ENCODE peak calls at places on chromosomes 2 and 18, in seven cellular contexts. Z, F, O, L, C, K and B are unnamed samples.

GRCh38 chr2:217393585-217394032 is 533.7 kb upstream of the TNP1 start:
- DNase-seq in Z (peak; percentile 96), F (peak; percentile 63), O (no peak), L (peak; percentile 96), C (no peak), K (no peak), B (no peak)

GRCh38 chr2:167177196-167177595 is 288.9 kb downstream of the XIRP2 start:
- DNase-seq in Z (peak; percentile 54), F (peak; percentile 73), O (no peak), L (no peak), C (no peak), K (no peak), B (peak; percentile 2)

GRCh38 chr2:239600650-239601049 is 199.8 kb upstream of the HDAC4 start:
- DNase-seq in Z (no peak), F (no peak), O (peak; percentile 14), L (no peak), C (no peak), K (no peak), B (no peak)

GRCh38 chr18:55317832-55318231 is 270.2 kb downstream of the TCF4 start:
- DNase-seq in Z (no peak), F (peak; percentile 52), O (no peak), L (no peak), C (no peak), K (no peak), B (no peak)

GRCh38 chr2:237154050-237154638 is 68.5 kb downstream of the COPS8 start:
- DNase-seq in Z (peak; percentile 81), F (peak; percentile 72), O (peak; percentile 71), L (peak; percentile 52), C (no peak), K (peak; percentile 59), B (peak; percentile 69)

GRCh38 chr18:27544211-27544610 is 359.1 kb upstream of the CHST9 start:
- DNase-seq in Z (no peak), F (no peak), O (no peak), L (no peak), C (no peak), K (no peak), B (no peak)

GRCh38 chr18:49813071-49813320 is 337 bp downstream of the ACAA2 start:
- DNase-seq in Z (peak; percentile 28), F (peak; percentile 69), O (no peak), L (no peak), C (no peak), K (peak; percentile 64), B (peak; percentile 55)

GRCh38 chr2:37555457-37555856 is 116.0 kb downstream of the CDC42EP3 start:
- DNase-seq in Z (no peak), F (no peak), O (no peak), L (no peak), C (no peak), K (no peak), B (no peak)

GRCh38 chr18:80196528-80197320 is 50.6 kb downstream of the PARD6G start:
- DNase-seq in Z (peak; percentile 42), F (peak; percentile 85), O (no peak), L (peak; percentile 52), C (no peak), K (no peak), B (peak; percentile 70)

GRCh38 chr2:83022631-83023210 is 1436.4 kb downstream of the SUCLG1 start:
- DNase-seq in Z (no peak), F (peak; percentile 6), O (no peak), L (peak; percentile 4), C (no peak), K (no peak), B (peak; percentile 3)

GRCh38 chr18:57901819-57902600 is 98.9 kb upstream of the ATP8B1 start:
- DNase-seq in Z (peak; percentile 16), F (no peak), O (no peak), L (no peak), C (no peak), K (no peak), B (no peak)

GRCh38 chr18:79870369-79871025 is 72.8 kb downstream of the KCNG2 start:
- DNase-seq in Z (no peak), F (no peak), O (no peak), L (no peak), C (no peak), K (no peak), B (no peak)

GRCh38 chr18:49948975-49949374 is 135.6 kb upstream of the ACAA2 start:
- DNase-seq in Z (no peak), F (no peak), O (no peak), L (no peak), C (no peak), K (no peak), B (no peak)

GRCh38 chr2:199128476-199129214 is 329.1 kb downstream of the SATB2 start:
- DNase-seq in Z (no peak), F (no peak), O (no peak), L (no peak), C (no peak), K (no peak), B (no peak)

GRCh38 chr2:199602896-199603482 is 145.2 kb upstream of the SATB2 start:
- DNase-seq in Z (no peak), F (peak; percentile 10), O (no peak), L (peak; percentile 38), C (no peak), K (no peak), B (no peak)

GRCh38 chr2:216082805-216083204 is 1.1 kb downstream of the TMEM169 start:
- DNase-seq in Z (peak; percentile 9), F (no peak), O (no peak), L (peak; percentile 29), C (no peak), K (no peak), B (no peak)

GRCh38 chr2:180979086-180979934 is 1.1 kb upstream of the UBE2E3 start:
- DNase-seq in Z (peak; percentile 76), F (peak; percentile 73), O (no peak), L (peak; percentile 79), C (no peak), K (peak; percentile 30), B (peak; percentile 79)

GRCh38 chr2:45786030-45786830 is 134.8 kb downstream of the PRKCE start:
- DNase-seq in Z (no peak), F (no peak), O (no peak), L (no peak), C (no peak), K (no peak), B (no peak)

GRCh38 chr18:46333371-46334199 is 229.4 kb downstream of the HAUS1 start:
- DNase-seq in Z (no peak), F (peak; percentile 35), O (no peak), L (peak; percentile 20), C (no peak), K (no peak), B (peak; percentile 10)

GRCh38 chr2:40105593-40105992 is 326.5 kb upstream of the THUMPD2 start:
- DNase-seq in Z (peak; percentile 33), F (peak; percentile 54), O (no peak), L (peak; percentile 88), C (no peak), K (no peak), B (no peak)

GRCh38 chr18:39667905-39668304 is 2102.3 kb upstream of the CELF4 start:
- DNase-seq in Z (peak; percentile 28), F (no peak), O (no peak), L (no peak), C (no peak), K (peak; percentile 43), B (no peak)

GRCh38 chr2:162220438-162220837 is 22.8 kb downstream of the FAP start:
- DNase-seq in Z (no peak), F (peak; percentile 44), O (no peak), L (no peak), C (no peak), K (no peak), B (no peak)

GRCh38 chr2:153871231-153872221 is at the start of gene GALNT13:
- DNase-seq in Z (no peak), F (no peak), O (peak; percentile 97), L (peak; percentile 33), C (no peak), K (peak; percentile 1), B (peak; percentile 64)

GRCh38 chr18:13136689-13137040 is 81.9 kb upstream of the LDLRAD4 start:
- DNase-seq in Z (no peak), F (peak; percentile 36), O (peak; percentile 58), L (no peak), C (no peak), K (peak; percentile 13), B (no peak)

GRCh38 chr2:241154915-241155314 is 4.6 kb downstream of the PPP1R7 start:
- DNase-seq in Z (peak; percentile 77), F (no peak), O (no peak), L (peak; percentile 55), C (no peak), K (no peak), B (no peak)

GRCh38 chr2:181678033-181678586 is 2.2 kb downstream of the NEUROD1 start:
- DNase-seq in Z (peak; percentile 78), F (peak; percentile 65), O (peak; percentile 89), L (peak; percentile 73), C (no peak), K (peak; percentile 55), B (peak; percentile 74)

GRCh38 chr18:75183524-75183923 is 25.4 kb downstream of the PTGR3 start:
- DNase-seq in Z (peak; percentile 25), F (no peak), O (no peak), L (peak; percentile 12), C (no peak), K (no peak), B (no peak)

GRCh38 chr2:58207189-58207588 is 33.9 kb downstream of the FANCL start:
- DNase-seq in Z (no peak), F (no peak), O (no peak), L (no peak), C (no peak), K (no peak), B (no peak)

GRCh38 chr2:127400533-127400896 is 12.7 kb upstream of the MAP3K2 start:
- DNase-seq in Z (no peak), F (no peak), O (no peak), L (no peak), C (no peak), K (no peak), B (no peak)
- H3K9ac ChIP-seq in Z (no peak overlapping the region), F (peak overlapping the region; percentile 37), O (no peak overlapping the region), L (peak overlapping the region; percentile 19), C (no peak overlapping the region), K (no peak overlapping the region), B (peak overlapping the region; percentile 62)

GRCh38 chr2:234258562-234259141 is 208.2 kb downstream of the SPP2 start:
- DNase-seq in Z (peak; percentile 86), F (no peak), O (no peak), L (peak; percentile 41), C (no peak), K (no peak), B (peak; percentile 88)
- H3K9ac ChIP-seq in Z (no peak overlapping the region), F (no peak overlapping the region), O (no peak overlapping the region), L (peak overlapping the region; percentile 76), C (no peak overlapping the region), K (no peak overlapping the region), B (peak overlapping the region; percentile 67)

GRCh38 chr2:54207666-54208195 is 48.3 kb downstream of the TSPYL6 start:
- DNase-seq in Z (peak; percentile 12), F (peak; percentile 77), O (no peak), L (peak; percentile 41), C (no peak), K (peak; percentile 59), B (peak; percentile 52)
- H3K9ac ChIP-seq in Z (no peak overlapping the region), F (peak overlapping the region; percentile 70), O (no peak overlapping the region), L (peak overlapping the region; percentile 30), C (no peak overlapping the region), K (no peak overlapping the region), B (peak overlapping the region; percentile 15)

GRCh38 chr18:29157057-29157780 is 980.3 kb upstream of the CDH2 start:
- DNase-seq in Z (no peak), F (no peak), O (no peak), L (peak; percentile 65), C (no peak), K (peak; percentile 43), B (no peak)
- H3K9ac ChIP-seq in Z (no peak overlapping the region), F (no peak overlapping the region), O (no peak overlapping the region), L (peak overlapping the region; percentile 57), C (no peak overlapping the region), K (peak overlapping the region; percentile 83), B (no peak overlapping the region)

GRCh38 chr2:102028470-102028869 is 36.7 kb downstream of the IL1R2 start:
- DNase-seq in Z (no peak), F (no peak), O (no peak), L (no peak), C (no peak), K (no peak), B (no peak)
- H3K9ac ChIP-seq in Z (no peak overlapping the region), F (peak overlapping the region; percentile 81), O (no peak overlapping the region), L (no peak overlapping the region), C (no peak overlapping the region), K (no peak overlapping the region), B (peak overlapping the region; percentile 80)